ENCODE peak calls at places on chromosomes 3 and 15, in ten cellular contexts. One of them, this sample, is unnamed.

GRCh38 chr3:179321585-179322322 is 1.1 kb upstream of the ZNF639 start:
- DNase-seq in sigmoid colon: no peak
- DNase-seq in stomach: no peak
- DNase-seq in A549: peak
- DNase-seq in H1: no peak
- DNase-seq in ovary: no peak
- DNase-seq in transverse colon: peak
- DNase-seq in upper lobe of left lung: no peak
- DNase-seq in K562: peak
- DNase-seq in suprapubic skin: no peak
- DNase-seq in this sample: peak

GRCh38 chr3:122443090-122443489 is 27.2 kb upstream of the WDR5B start:
- DNase-seq in stomach: no peak
- DNase-seq in suprapubic skin: no peak
- DNase-seq in ovary: no peak
- DNase-seq in sigmoid colon: no peak
- DNase-seq in H1: peak
- DNase-seq in transverse colon: no peak
- DNase-seq in K562: no peak
- DNase-seq in upper lobe of left lung: peak
- DNase-seq in A549: no peak
- DNase-seq in this sample: no peak

GRCh38 chr3:197320582-197320981 is 22.2 kb upstream of the DLG1 start:
- DNase-seq in suprapubic skin: no peak
- DNase-seq in sigmoid colon: no peak
- DNase-seq in transverse colon: no peak
- DNase-seq in stomach: no peak
- DNase-seq in H1: no peak
- DNase-seq in ovary: no peak
- DNase-seq in K562: no peak
- DNase-seq in upper lobe of left lung: no peak
- DNase-seq in A549: no peak
- DNase-seq in this sample: no peak

GRCh38 chr15:40084657-40085056 is 24.0 kb downstream of the BMF start:
- DNase-seq in A549: no peak
- DNase-seq in K562: no peak
- DNase-seq in stomach: no peak
- DNase-seq in upper lobe of left lung: no peak
- DNase-seq in transverse colon: no peak
- DNase-seq in ovary: no peak
- DNase-seq in sigmoid colon: no peak
- DNase-seq in suprapubic skin: no peak
- DNase-seq in H1: no peak
- DNase-seq in this sample: no peak

GRCh38 chr15:58221591-58222241 is 83.5 kb downstream of the AQP9 start:
- DNase-seq in A549: peak
- DNase-seq in upper lobe of left lung: no peak
- DNase-seq in H1: no peak
- DNase-seq in K562: peak
- DNase-seq in suprapubic skin: no peak
- DNase-seq in transverse colon: peak
- DNase-seq in sigmoid colon: no peak
- DNase-seq in ovary: no peak
- DNase-seq in stomach: peak
- DNase-seq in this sample: no peak

GRCh38 chr3:160130950-160131349 is 94.3 kb upstream of the C3orf80 start:
- DNase-seq in upper lobe of left lung: no peak
- DNase-seq in stomach: no peak
- DNase-seq in sigmoid colon: no peak
- DNase-seq in ovary: no peak
- DNase-seq in suprapubic skin: no peak
- DNase-seq in K562: no peak
- DNase-seq in transverse colon: no peak
- DNase-seq in H1: no peak
- DNase-seq in A549: no peak
- DNase-seq in this sample: no peak

GRCh38 chr3:195274259-195274966 is 3.5 kb upstream of the XXYLT1 start:
- DNase-seq in K562: no peak
- DNase-seq in sigmoid colon: no peak
- DNase-seq in A549: no peak
- DNase-seq in suprapubic skin: no peak
- DNase-seq in transverse colon: no peak
- DNase-seq in upper lobe of left lung: no peak
- DNase-seq in H1: no peak
- DNase-seq in ovary: no peak
- DNase-seq in stomach: no peak
- DNase-seq in this sample: no peak

GRCh38 chr15:27059610-27060202 is 88.7 kb downstream of the GABRG3 start:
- DNase-seq in transverse colon: no peak
- DNase-seq in H1: peak
- DNase-seq in stomach: no peak
- DNase-seq in suprapubic skin: no peak
- DNase-seq in upper lobe of left lung: no peak
- DNase-seq in A549: peak
- DNase-seq in sigmoid colon: no peak
- DNase-seq in K562: peak
- DNase-seq in ovary: no peak
- DNase-seq in this sample: no peak

GRCh38 chr3:77467702-77468407 is 428.0 kb downstream of the ROBO2 start:
- DNase-seq in A549: no peak
- DNase-seq in stomach: peak
- DNase-seq in upper lobe of left lung: no peak
- DNase-seq in suprapubic skin: no peak
- DNase-seq in sigmoid colon: peak
- DNase-seq in K562: no peak
- DNase-seq in transverse colon: no peak
- DNase-seq in ovary: peak
- DNase-seq in H1: no peak
- DNase-seq in this sample: no peak
- H3K27ac ChIP-seq in A549: no peak
- H3K27ac ChIP-seq in stomach: no peak
- H3K27ac ChIP-seq in upper lobe of left lung: no peak
- H3K27ac ChIP-seq in suprapubic skin: no peak
- H3K27ac ChIP-seq in sigmoid colon: no peak
- H3K27ac ChIP-seq in K562: no peak
- H3K27ac ChIP-seq in transverse colon: no peak
- H3K27ac ChIP-seq in ovary: no peak
- H3K27ac ChIP-seq in H1: no peak
- H3K27ac ChIP-seq in this sample: no peak

DNA sequence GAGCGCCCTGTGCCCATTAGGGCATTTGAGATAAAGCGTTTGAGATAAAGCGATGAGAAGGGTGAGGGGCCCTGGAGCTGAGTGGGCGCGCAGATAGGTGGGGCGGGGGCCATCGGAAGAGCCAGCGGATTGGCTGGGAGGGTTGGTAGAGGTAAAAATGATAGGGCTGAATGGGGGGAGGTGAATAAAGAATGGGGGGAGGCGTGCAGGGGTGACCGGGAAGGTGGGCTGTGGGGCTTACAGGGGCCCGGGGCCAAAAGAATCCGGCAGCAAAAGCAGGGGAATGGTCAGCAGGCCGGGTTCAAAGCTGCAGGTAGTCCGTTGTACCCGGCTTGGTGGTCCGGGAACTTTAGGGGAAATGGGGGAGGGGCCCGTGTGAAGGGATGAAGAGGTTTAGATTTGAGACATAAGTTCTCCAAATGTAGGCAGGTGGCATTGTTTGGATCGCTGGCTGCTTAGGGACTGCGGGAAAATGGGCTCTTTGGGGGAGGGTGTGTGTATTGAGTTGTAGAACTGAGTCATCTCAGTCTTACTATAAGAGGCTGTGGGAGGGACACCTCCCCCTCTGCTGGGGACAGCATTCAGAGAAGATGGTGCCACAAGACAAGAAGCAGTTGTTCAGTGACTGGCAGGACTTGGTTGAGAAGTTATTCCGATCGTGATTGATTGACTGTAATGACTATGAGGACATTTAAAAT is 623 bp downstream of the ARID3B start:
- DNase-seq in H1: no peak
- DNase-seq in ovary: peak
- DNase-seq in suprapubic skin: peak
- DNase-seq in sigmoid colon: peak
- DNase-seq in K562: peak
- DNase-seq in transverse colon: peak
- DNase-seq in upper lobe of left lung: no peak
- DNase-seq in stomach: peak
- DNase-seq in A549: no peak
- DNase-seq in this sample: no peak
- TF ChIP-seq EP300 in H1: no peak
- TF ChIP-seq EP300 in ovary: no peak
- TF ChIP-seq EP300 in suprapubic skin: no peak
- TF ChIP-seq EP300 in sigmoid colon: no peak
- TF ChIP-seq EP300 in K562: peak
- TF ChIP-seq EP300 in transverse colon: no peak
- TF ChIP-seq EP300 in upper lobe of left lung: no peak
- TF ChIP-seq EP300 in stomach: no peak
- TF ChIP-seq EP300 in A549: no peak
- TF ChIP-seq EP300 in this sample: no peak

DNA sequence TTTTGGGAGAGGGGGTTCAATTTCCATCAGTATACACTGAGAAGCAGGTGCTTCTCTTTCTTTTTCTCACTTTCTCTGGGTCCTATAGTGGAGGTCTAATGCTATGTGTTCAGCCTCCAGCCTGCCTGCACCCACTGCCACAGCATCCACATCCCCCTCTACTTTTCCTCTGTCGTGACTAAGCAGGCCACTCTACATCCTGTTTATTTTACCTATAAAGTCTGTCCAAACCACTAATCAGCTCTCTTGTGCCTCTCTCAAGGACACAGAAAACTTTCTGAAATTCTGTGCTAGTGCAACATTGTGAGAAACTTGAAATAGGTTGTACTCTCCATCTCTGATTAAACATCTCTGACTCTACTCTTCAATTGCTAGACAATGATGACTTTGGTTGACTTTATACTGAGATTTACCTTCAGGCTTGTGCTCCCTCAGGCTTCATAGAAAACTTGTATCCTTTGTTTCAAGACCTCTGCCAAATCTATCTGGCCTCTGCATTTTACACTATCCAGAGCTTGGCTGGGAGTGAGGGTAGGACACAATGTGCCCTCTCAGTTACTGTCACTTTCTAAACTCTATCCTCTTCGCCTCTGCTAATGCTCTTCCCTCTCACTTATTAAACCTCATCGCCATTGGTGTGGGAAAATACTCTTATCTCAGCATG is 28.0 kb downstream of the SUCNR1 start:
- DNase-seq in suprapubic skin: no peak
- DNase-seq in A549: no peak
- DNase-seq in sigmoid colon: peak
- DNase-seq in upper lobe of left lung: no peak
- DNase-seq in stomach: no peak
- DNase-seq in transverse colon: no peak
- DNase-seq in H1: no peak
- DNase-seq in K562: no peak
- DNase-seq in ovary: no peak
- DNase-seq in this sample: no peak
- H3K27ac ChIP-seq in suprapubic skin: peak
- H3K27ac ChIP-seq in A549: peak
- H3K27ac ChIP-seq in sigmoid colon: peak
- H3K27ac ChIP-seq in upper lobe of left lung: no peak
- H3K27ac ChIP-seq in stomach: no peak
- H3K27ac ChIP-seq in transverse colon: peak
- H3K27ac ChIP-seq in H1: no peak
- H3K27ac ChIP-seq in K562: no peak
- H3K27ac ChIP-seq in ovary: no peak
- H3K27ac ChIP-seq in this sample: no peak

DNA sequence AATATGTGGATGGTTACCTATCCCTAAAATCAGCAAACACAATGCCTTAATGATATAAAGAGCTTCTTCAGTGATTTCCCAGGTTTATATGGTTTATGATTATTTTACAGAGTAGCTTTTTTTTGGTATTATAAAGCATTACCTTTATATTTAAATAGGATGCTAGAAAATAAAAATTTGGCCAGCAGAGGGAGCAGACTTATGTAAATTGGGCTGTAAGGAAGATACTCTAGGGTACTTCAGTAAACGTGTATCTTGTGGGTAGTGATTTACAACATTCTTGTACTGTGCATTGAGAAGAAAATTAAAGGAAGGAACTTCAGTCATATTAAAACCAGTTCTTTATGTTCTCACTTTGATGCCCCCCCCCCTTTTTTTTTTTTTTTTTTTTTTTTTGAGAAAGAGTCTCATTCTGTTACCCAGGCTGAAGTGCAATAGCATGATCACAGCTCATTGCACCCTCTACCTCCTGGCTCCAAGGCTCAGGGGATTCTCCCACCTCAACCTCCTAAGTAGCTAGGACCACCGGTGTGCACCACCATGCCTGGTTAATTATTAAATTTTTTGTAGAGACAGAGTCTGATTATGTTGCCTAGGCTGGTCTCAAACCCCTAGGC is 167.9 kb downstream of the BBX start:
- DNase-seq in ovary: no peak
- DNase-seq in H1: no peak
- DNase-seq in suprapubic skin: no peak
- DNase-seq in A549: peak
- DNase-seq in K562: peak
- DNase-seq in transverse colon: no peak
- DNase-seq in stomach: no peak
- DNase-seq in upper lobe of left lung: no peak
- DNase-seq in sigmoid colon: no peak
- DNase-seq in this sample: no peak
- TF ChIP-seq EP300 in ovary: no peak
- TF ChIP-seq EP300 in H1: no peak
- TF ChIP-seq EP300 in suprapubic skin: no peak
- TF ChIP-seq EP300 in A549: no peak
- TF ChIP-seq EP300 in K562: no peak
- TF ChIP-seq EP300 in transverse colon: no peak
- TF ChIP-seq EP300 in stomach: no peak
- TF ChIP-seq EP300 in upper lobe of left lung: no peak
- TF ChIP-seq EP300 in sigmoid colon: no peak
- TF ChIP-seq EP300 in this sample: no peak

DNA sequence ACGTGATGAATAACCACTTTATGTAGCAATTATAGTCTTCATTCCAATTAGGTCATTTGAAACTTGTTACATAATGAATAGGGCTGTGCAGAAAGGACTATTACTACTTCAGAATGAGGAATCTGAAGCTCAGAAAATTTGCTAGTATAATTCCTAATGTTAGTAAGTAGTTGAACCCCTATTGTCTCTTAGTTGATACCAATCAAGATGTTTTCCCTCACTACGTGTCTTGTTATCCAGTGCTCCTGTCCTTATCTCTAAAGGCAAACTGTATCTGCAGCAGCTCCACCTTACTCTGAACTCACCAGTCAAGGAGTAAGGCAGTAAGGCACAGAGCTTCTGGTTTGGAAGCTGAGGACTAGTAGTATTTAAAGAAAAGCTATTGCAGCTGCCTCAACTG is 32.0 kb downstream of the RAB11A start:
- DNase-seq in A549: no peak
- DNase-seq in transverse colon: no peak
- DNase-seq in upper lobe of left lung: no peak
- DNase-seq in ovary: no peak
- DNase-seq in sigmoid colon: no peak
- DNase-seq in suprapubic skin: no peak
- DNase-seq in K562: no peak
- DNase-seq in stomach: no peak
- DNase-seq in H1: no peak
- DNase-seq in this sample: no peak
- H3K27ac ChIP-seq in A549: no peak
- H3K27ac ChIP-seq in transverse colon: peak
- H3K27ac ChIP-seq in upper lobe of left lung: peak
- H3K27ac ChIP-seq in ovary: no peak
- H3K27ac ChIP-seq in sigmoid colon: no peak
- H3K27ac ChIP-seq in suprapubic skin: no peak
- H3K27ac ChIP-seq in K562: no peak
- H3K27ac ChIP-seq in stomach: no peak
- H3K27ac ChIP-seq in H1: no peak
- H3K27ac ChIP-seq in this sample: no peak